ENCODE peak calls at places on chromosomes 4 and X, in five cellular contexts. H is skeletal muscle cell; J is HT1080; X is NCI-H345; E is effector CD4-positive, alpha-beta T cell. M is an unnamed sample.

GRCh38 chr4:153497988-153498967 is 32.1 kb downstream of the TMEM131L start:
- DNase-seq in H (peak), J (no peak), X (no peak), E (no peak), M (no peak)

GRCh38 chrX:75086731-75087195 is 69.3 kb downstream of the ABCB7 start:
- DNase-seq in H (peak), J (no peak), X (no peak), E (no peak), M (no peak)

GRCh38 chrX:148417934-148418333 is 82.5 kb upstream of the AFF2 start:
- DNase-seq in H (peak), J (peak), X (no peak), E (no peak), M (no peak)

GRCh38 chrX:47143894-47144625 is 442 bp downstream of the NDUFB11 start:
- DNase-seq in H (no peak), J (no peak), X (peak), E (no peak), M (no peak)

GRCh38 chrX:44234116-44234515 is 109.4 kb downstream of the EFHC2 start:
- DNase-seq in H (no peak), J (no peak), X (no peak), E (no peak), M (no peak)

GRCh38 chr4:31613946-31614623 is 893.9 kb downstream of the PCDH7 start:
- DNase-seq in H (peak), J (peak), X (peak), E (no peak), M (peak)

GRCh38 chrX:107207089-107207488 is 678 bp downstream of the DNAAF6 start:
- DNase-seq in H (no peak), J (no peak), X (no peak), E (no peak), M (no peak)

GRCh38 chrX:73836956-73837477 is 274.0 kb downstream of the CHIC1 start:
- DNase-seq in H (no peak), J (no peak), X (no peak), E (no peak), M (no peak)